ENCODE peak calls at places on chromosomes 1 and 21, in four cellular contexts. F is K562, G is A549, U is HepG2. W is an unnamed sample.

GRCh38 chr21:46126321-46127238 is 28.7 kb downstream of the COL6A2 start:
- DNase-seq in F (no peak), G (no peak), U (no peak), W (no peak)

GRCh38 chr1:41758904-41759548 is 159.7 kb downstream of the HIVEP3 start:
- DNase-seq in F (no peak), G (no peak), U (no peak), W (peak; percentile 93)

GRCh38 chr1:167949770-167950169 is 12.9 kb upstream of the MPC2 start:
- DNase-seq in F (no peak), G (no peak), U (no peak), W (no peak)

GRCh38 chr1:145884675-145885074 is 991 bp downstream of the ANKRD35 start:
- DNase-seq in F (no peak), G (no peak), U (no peak), W (peak; percentile 65)

GRCh38 chr1:151289080-151289935 is 7.2 kb downstream of the ZNF687 start:
- DNase-seq in F (no peak), G (no peak), U (no peak), W (no peak)

GRCh38 chr1:115322631-115323030 is 15.4 kb downstream of the NGF start:
- DNase-seq in F (no peak), G (no peak), U (no peak), W (peak; percentile 66)

GRCh38 chr21:46285206-46285661 is at the start of gene MCM3AP:
- DNase-seq in F (no peak), G (no peak), U (no peak), W (no peak)

GRCh38 chr1:205317311-205317917 is 4.1 kb downstream of the NUAK2 start:
- DNase-seq in F (no peak), G (no peak), U (peak; percentile 59), W (no peak)

GRCh38 chr1:175735144-175735543 is 8.3 kb downstream of the TNR start:
- DNase-seq in F (no peak), G (no peak), U (no peak), W (no peak)

GRCh38 chr1:167856711-167857418 is 57.1 kb downstream of the ADCY10 start:
- DNase-seq in F (no peak), G (no peak), U (no peak), W (no peak)

GRCh38 chr1:25520446-25521061 is 22.9 kb upstream of the LDLRAP1 start:
- DNase-seq in F (peak; percentile 67), G (peak; percentile 46), U (peak; percentile 33), W (peak; percentile 69)

GRCh38 chr1:30852026-30852425 is 56.5 kb downstream of the SDC3 start:
- DNase-seq in F (no peak), G (no peak), U (no peak), W (peak; percentile 67)

GRCh38 chr1:17192394-17193221 is 12.3 kb upstream of the PADI1 start:
- DNase-seq in F (no peak), G (no peak), U (no peak), W (no peak)

GRCh38 chr1:70459502-70460225 is 48.6 kb downstream of the CTH start:
- DNase-seq in F (no peak), G (no peak), U (no peak), W (peak; percentile 20)

GRCh38 chr1:21001042-21001441 is 175.7 kb downstream of the EIF4G3 start:
- DNase-seq in F (no peak), G (no peak), U (no peak), W (no peak)

GRCh38 chr1:26949266-26949925 is 10.9 kb downstream of the KDF1 start:
- DNase-seq in F (no peak), G (no peak), U (no peak), W (peak; percentile 8)

GRCh38 chr1:180527270-180527669 is 24.9 kb upstream of the ACBD6 start:
- DNase-seq in F (peak; percentile 52), G (no peak), U (peak; percentile 39), W (peak; percentile 47)

GRCh38 chr1:6603424-6603850 is 768 bp upstream of the KLHL21 start:
- DNase-seq in F (no peak), G (no peak), U (peak; percentile 54), W (peak; percentile 79)

GRCh38 chr1:36304970-36305914 is 926 bp upstream of the SH3D21 start:
- DNase-seq in F (no peak), G (no peak), U (peak; percentile 15), W (no peak)

DNA sequence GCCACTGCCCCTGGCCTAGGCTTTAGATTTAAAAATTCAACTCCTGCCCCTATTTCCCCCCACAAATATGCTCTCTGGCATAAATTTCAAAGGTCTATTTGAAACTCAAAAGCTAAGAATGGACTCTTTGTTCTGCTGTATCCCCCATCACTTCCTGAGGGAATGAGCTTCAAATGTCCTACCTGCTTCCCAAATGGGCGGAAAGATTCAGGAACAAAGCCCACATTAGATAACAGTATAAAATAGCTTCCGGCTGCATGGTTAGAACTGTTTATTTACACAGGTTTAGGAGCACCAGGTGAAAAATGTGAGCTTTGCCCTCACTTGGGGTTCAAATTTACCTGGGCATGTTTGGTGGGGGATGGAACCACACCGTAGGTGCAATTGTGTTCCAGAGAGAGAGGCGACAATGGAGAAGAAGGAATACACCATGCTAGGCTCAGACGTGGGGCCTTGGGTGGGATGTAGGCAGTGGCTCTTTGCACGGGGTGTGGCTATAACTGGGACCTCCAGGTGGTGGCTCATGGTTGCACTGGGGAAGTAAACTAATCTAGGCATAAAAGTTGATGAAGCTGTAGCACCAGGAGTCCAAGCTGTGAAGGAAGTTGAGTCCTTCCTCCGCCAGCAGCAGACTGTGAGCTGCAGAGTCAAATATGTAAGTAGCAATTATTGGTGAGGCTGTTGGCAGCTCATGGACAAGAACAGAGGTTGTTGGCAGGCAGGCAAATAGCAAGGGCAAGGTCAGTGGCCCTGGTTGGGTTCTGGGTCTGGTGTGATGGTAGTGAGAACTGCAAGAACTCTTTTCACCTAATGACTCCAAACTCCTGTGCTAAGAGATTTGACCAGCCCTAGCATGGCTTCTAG is 41.5 kb upstream of the SRSF10 start:
- DNase-seq in F (no peak), G (no peak), U (peak; percentile 99), W (no peak)
- TF ChIP-seq MAZ in F (no peak), G (no peak), U (no peak), W (no peak)

DNA sequence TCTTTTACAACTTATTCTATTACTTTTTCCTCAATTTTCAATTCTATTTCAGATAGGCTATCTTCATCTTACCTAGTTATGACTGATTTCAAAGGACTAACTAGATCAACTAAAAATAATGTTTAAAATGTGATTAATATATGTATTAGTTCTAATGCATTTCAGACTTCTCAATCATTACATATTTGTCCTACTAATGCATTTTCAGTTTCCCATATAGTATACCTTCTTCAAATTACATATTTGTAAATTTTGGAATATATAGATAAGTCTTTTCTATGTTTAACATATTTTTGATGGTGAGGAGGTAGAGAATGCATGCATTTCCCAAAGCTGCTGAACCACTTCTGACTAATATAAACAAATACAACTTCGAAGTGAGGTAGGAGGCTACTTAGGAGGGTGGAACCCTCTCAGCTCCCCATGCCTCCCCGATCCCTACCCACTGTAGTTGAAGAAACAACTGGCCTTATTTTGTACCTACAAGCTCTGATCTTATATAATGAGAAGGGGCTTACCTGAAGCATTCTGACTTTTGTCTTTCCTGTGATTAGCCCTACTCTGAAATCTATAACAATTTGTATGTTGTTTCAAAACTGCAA is 1.7 kb downstream of the TRMT1L start:
- DNase-seq in F (no peak), G (no peak), U (no peak), W (peak; percentile 64)
- TF ChIP-seq MAZ in F (no peak), G (no peak), U (no peak), W (no peak)

GRCh38 chr1:163826500-163826899 is 504.7 kb downstream of the NUF2 start:
- DNase-seq in F (no peak), G (no peak), U (no peak), W (no peak)
- TF ChIP-seq MAZ in F (no peak), G (no peak), U (no peak), W (no peak)

GRCh38 chr1:66597500-66597899 is 63.5 kb downstream of the SGIP1 start:
- DNase-seq in F (no peak), G (no peak), U (no peak), W (no peak)

GRCh38 chr1:66596191-66596590 is 62.2 kb downstream of the SGIP1 start:
- DNase-seq in F (no peak), G (no peak), U (no peak), W (no peak)

GRCh38 chr1:66599899-66600737 is 66.2 kb downstream of the SGIP1 start:
- DNase-seq in F (no peak), G (no peak), U (no peak), W (no peak)

GRCh38 chr1:66598670-66599069 is 64.7 kb downstream of the SGIP1 start:
- DNase-seq in F (no peak), G (no peak), U (no peak), W (peak; percentile 88)

GRCh38 chr1:66599346-66599745 is 65.4 kb downstream of the SGIP1 start:
- DNase-seq in F (no peak), G (no peak), U (no peak), W (no peak)
- TF ChIP-seq MAZ in F (no peak), G (no peak), U (no peak), W (no peak)

DNA sequence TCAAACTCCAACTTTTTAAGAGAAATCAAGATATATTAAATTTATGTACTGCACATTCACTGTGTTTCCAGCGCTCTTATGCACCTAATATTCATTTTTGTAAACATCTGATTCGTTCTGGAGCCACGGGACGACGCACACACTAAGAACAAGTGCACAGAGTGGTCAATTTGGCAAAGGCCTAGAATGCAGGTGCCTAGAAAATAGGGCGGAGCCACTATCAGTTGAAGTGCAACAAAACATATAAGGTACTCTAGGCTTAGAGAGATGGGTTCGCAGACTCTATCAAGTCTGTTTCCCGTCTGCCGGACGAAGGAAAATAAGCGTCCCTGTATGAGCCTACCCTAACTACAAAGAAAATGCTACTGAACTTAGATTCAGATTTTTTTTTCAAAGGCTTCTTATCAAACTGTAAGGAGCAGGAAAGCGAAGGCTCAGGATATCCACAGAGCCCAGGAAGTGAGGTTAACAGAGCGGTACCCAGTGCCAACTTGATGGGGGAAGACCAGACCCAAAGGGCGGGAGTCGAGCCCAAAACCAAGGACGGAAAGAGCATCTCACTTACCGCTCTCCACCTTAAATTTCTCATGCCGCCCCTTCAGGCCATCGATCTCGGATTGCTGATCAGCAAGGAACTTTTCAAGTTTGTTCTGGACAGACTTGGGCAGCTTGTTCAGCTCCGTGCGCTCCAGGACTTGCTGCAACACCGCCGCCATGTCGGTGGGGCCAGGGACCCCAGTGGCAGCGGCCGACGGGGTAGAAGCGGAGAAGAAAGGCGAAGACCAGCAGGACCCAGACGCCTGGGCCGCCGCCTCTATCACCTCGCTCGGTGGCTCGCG is 521 bp downstream of the TPR start:
- DNase-seq in F (peak; percentile 79), G (peak; percentile 18), U (peak; percentile 54), W (peak; percentile 25)
- TF ChIP-seq MAZ in F (no peak), G (no peak), U (no peak), W (no peak)

DNA sequence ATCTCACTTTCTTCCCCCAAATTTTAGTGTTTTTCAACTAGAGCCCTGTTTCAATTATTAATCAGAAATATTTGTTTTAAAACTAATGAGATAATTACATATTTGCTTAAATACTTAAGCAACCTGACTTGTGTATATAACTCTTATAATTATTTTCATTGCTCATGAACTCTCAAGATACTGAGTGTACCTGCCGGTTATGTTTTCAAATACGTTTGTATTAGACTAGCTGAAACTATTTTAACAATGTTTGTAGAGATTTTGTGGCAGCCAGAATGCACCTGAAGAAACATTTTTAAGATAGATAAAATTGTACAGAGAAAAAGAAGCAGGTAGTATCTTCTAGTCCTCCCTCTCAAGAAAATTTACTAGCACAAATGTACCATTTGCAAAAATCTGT is 140.6 kb upstream of the CXADR start:
- DNase-seq in F (no peak), G (no peak), U (no peak), W (no peak)
- TF ChIP-seq MAZ in F (no peak), G (no peak), U (no peak), W (no peak)

GRCh38 chr1:77830946-77831345 is 51.5 kb downstream of the MIGA1 start:
- DNase-seq in F (no peak), G (no peak), U (no peak), W (no peak)
- TF ChIP-seq MAZ in F (no peak), G (no peak), U (no peak), W (no peak)